ENCODE peak calls at places on chromosome X, in seven cellular contexts. One of them, this sample, is unnamed.

GRCh38 chrX:69027181-69028005 is 137.9 kb downstream of the PJA1 start:
- DNase-seq in epithelial cell of esophagus: peak
- DNase-seq in NCI-H1417 treated with DMSO at 0.1 percent for 48 hours: no peak
- DNase-seq in stimulated activated CD4-positive, alpha-beta T cell treated with anti-CD3 and anti-CD28 coated beads, TNF-alpha, amount 100 ng/mL, for 48 hours: no peak
- DNase-seq in activated CD4-positive, alpha-beta T cell treated with anti-CD3 and anti-CD28 coated beads, Interleukin-2, amount 10 ng/mL, durations not matched to agents 7 days and 5 days: no peak
- DNase-seq in NCI-H2171: no peak
- DNase-seq in hippocampal formation: no peak
- DNase-seq in this sample: no peak

GRCh38 chrX:80808854-80809493 is 703 bp downstream of the BRWD3 start:
- DNase-seq in epithelial cell of esophagus: peak
- DNase-seq in NCI-H1417 treated with DMSO at 0.1 percent for 48 hours: no peak
- DNase-seq in stimulated activated CD4-positive, alpha-beta T cell treated with anti-CD3 and anti-CD28 coated beads, TNF-alpha, amount 100 ng/mL, for 48 hours: no peak
- DNase-seq in activated CD4-positive, alpha-beta T cell treated with anti-CD3 and anti-CD28 coated beads, Interleukin-2, amount 10 ng/mL, durations not matched to agents 7 days and 5 days: peak
- DNase-seq in NCI-H2171: peak
- DNase-seq in hippocampal formation: no peak
- DNase-seq in this sample: no peak

GRCh38 chrX:9912341-9912740 is 54.8 kb upstream of the CLDN34 start:
- DNase-seq in epithelial cell of esophagus: peak
- DNase-seq in NCI-H1417 treated with DMSO at 0.1 percent for 48 hours: no peak
- DNase-seq in stimulated activated CD4-positive, alpha-beta T cell treated with anti-CD3 and anti-CD28 coated beads, TNF-alpha, amount 100 ng/mL, for 48 hours: no peak
- DNase-seq in activated CD4-positive, alpha-beta T cell treated with anti-CD3 and anti-CD28 coated beads, Interleukin-2, amount 10 ng/mL, durations not matched to agents 7 days and 5 days: no peak
- DNase-seq in NCI-H2171: peak
- DNase-seq in hippocampal formation: no peak
- DNase-seq in this sample: no peak

GRCh38 chrX:100797359-100797758 is 22.8 kb upstream of the CSTF2 start:
- DNase-seq in epithelial cell of esophagus: no peak
- DNase-seq in NCI-H1417 treated with DMSO at 0.1 percent for 48 hours: no peak
- DNase-seq in stimulated activated CD4-positive, alpha-beta T cell treated with anti-CD3 and anti-CD28 coated beads, TNF-alpha, amount 100 ng/mL, for 48 hours: no peak
- DNase-seq in activated CD4-positive, alpha-beta T cell treated with anti-CD3 and anti-CD28 coated beads, Interleukin-2, amount 10 ng/mL, durations not matched to agents 7 days and 5 days: no peak
- DNase-seq in NCI-H2171: no peak
- DNase-seq in hippocampal formation: no peak
- DNase-seq in this sample: no peak

GRCh38 chrX:30246769-30247489 is at the start of gene MAGEB1:
- DNase-seq in epithelial cell of esophagus: no peak
- DNase-seq in NCI-H1417 treated with DMSO at 0.1 percent for 48 hours: no peak
- DNase-seq in stimulated activated CD4-positive, alpha-beta T cell treated with anti-CD3 and anti-CD28 coated beads, TNF-alpha, amount 100 ng/mL, for 48 hours: no peak
- DNase-seq in activated CD4-positive, alpha-beta T cell treated with anti-CD3 and anti-CD28 coated beads, Interleukin-2, amount 10 ng/mL, durations not matched to agents 7 days and 5 days: no peak
- DNase-seq in NCI-H2171: no peak
- DNase-seq in hippocampal formation: no peak
- DNase-seq in this sample: no peak

GRCh38 chrX:78035061-78035460 is 65.6 kb upstream of the PGAM4 start:
- DNase-seq in epithelial cell of esophagus: no peak
- DNase-seq in NCI-H1417 treated with DMSO at 0.1 percent for 48 hours: no peak
- DNase-seq in stimulated activated CD4-positive, alpha-beta T cell treated with anti-CD3 and anti-CD28 coated beads, TNF-alpha, amount 100 ng/mL, for 48 hours: no peak
- DNase-seq in activated CD4-positive, alpha-beta T cell treated with anti-CD3 and anti-CD28 coated beads, Interleukin-2, amount 10 ng/mL, durations not matched to agents 7 days and 5 days: no peak
- DNase-seq in NCI-H2171: no peak
- DNase-seq in hippocampal formation: no peak
- DNase-seq in this sample: no peak

GRCh38 chrX:13014111-13015094 is 30.0 kb downstream of the FAM9C start:
- DNase-seq in epithelial cell of esophagus: peak
- DNase-seq in NCI-H1417 treated with DMSO at 0.1 percent for 48 hours: no peak
- DNase-seq in stimulated activated CD4-positive, alpha-beta T cell treated with anti-CD3 and anti-CD28 coated beads, TNF-alpha, amount 100 ng/mL, for 48 hours: no peak
- DNase-seq in activated CD4-positive, alpha-beta T cell treated with anti-CD3 and anti-CD28 coated beads, Interleukin-2, amount 10 ng/mL, durations not matched to agents 7 days and 5 days: no peak
- DNase-seq in NCI-H2171: no peak
- DNase-seq in hippocampal formation: no peak
- DNase-seq in this sample: no peak

GRCh38 chrX:115226929-115227328 is 7.0 kb downstream of the LRCH2 start:
- DNase-seq in epithelial cell of esophagus: peak
- DNase-seq in NCI-H1417 treated with DMSO at 0.1 percent for 48 hours: peak
- DNase-seq in stimulated activated CD4-positive, alpha-beta T cell treated with anti-CD3 and anti-CD28 coated beads, TNF-alpha, amount 100 ng/mL, for 48 hours: no peak
- DNase-seq in activated CD4-positive, alpha-beta T cell treated with anti-CD3 and anti-CD28 coated beads, Interleukin-2, amount 10 ng/mL, durations not matched to agents 7 days and 5 days: no peak
- DNase-seq in NCI-H2171: peak
- DNase-seq in hippocampal formation: no peak
- DNase-seq in this sample: peak

GRCh38 chrX:138886769-138887168 is 175.3 kb upstream of the FGF13 start:
- DNase-seq in epithelial cell of esophagus: peak
- DNase-seq in NCI-H1417 treated with DMSO at 0.1 percent for 48 hours: no peak
- DNase-seq in stimulated activated CD4-positive, alpha-beta T cell treated with anti-CD3 and anti-CD28 coated beads, TNF-alpha, amount 100 ng/mL, for 48 hours: no peak
- DNase-seq in activated CD4-positive, alpha-beta T cell treated with anti-CD3 and anti-CD28 coated beads, Interleukin-2, amount 10 ng/mL, durations not matched to agents 7 days and 5 days: no peak
- DNase-seq in NCI-H2171: no peak
- DNase-seq in hippocampal formation: no peak
- DNase-seq in this sample: peak

GRCh38 chrX:133645977-133646750 is 230.9 kb upstream of the GPC4 start:
- DNase-seq in epithelial cell of esophagus: peak
- DNase-seq in NCI-H1417 treated with DMSO at 0.1 percent for 48 hours: no peak
- DNase-seq in stimulated activated CD4-positive, alpha-beta T cell treated with anti-CD3 and anti-CD28 coated beads, TNF-alpha, amount 100 ng/mL, for 48 hours: no peak
- DNase-seq in activated CD4-positive, alpha-beta T cell treated with anti-CD3 and anti-CD28 coated beads, Interleukin-2, amount 10 ng/mL, durations not matched to agents 7 days and 5 days: no peak
- DNase-seq in NCI-H2171: no peak
- DNase-seq in hippocampal formation: no peak
- DNase-seq in this sample: no peak

GRCh38 chrX:56733459-56734046 is 4.5 kb downstream of the NBDY start:
- DNase-seq in epithelial cell of esophagus: peak
- DNase-seq in NCI-H1417 treated with DMSO at 0.1 percent for 48 hours: no peak
- DNase-seq in stimulated activated CD4-positive, alpha-beta T cell treated with anti-CD3 and anti-CD28 coated beads, TNF-alpha, amount 100 ng/mL, for 48 hours: no peak
- DNase-seq in activated CD4-positive, alpha-beta T cell treated with anti-CD3 and anti-CD28 coated beads, Interleukin-2, amount 10 ng/mL, durations not matched to agents 7 days and 5 days: peak
- DNase-seq in NCI-H2171: no peak
- DNase-seq in hippocampal formation: peak
- DNase-seq in this sample: peak

GRCh38 chrX:15606064-15606590 is 5.4 kb upstream of the ACE2 start:
- DNase-seq in epithelial cell of esophagus: no peak
- DNase-seq in NCI-H1417 treated with DMSO at 0.1 percent for 48 hours: no peak
- DNase-seq in stimulated activated CD4-positive, alpha-beta T cell treated with anti-CD3 and anti-CD28 coated beads, TNF-alpha, amount 100 ng/mL, for 48 hours: no peak
- DNase-seq in activated CD4-positive, alpha-beta T cell treated with anti-CD3 and anti-CD28 coated beads, Interleukin-2, amount 10 ng/mL, durations not matched to agents 7 days and 5 days: no peak
- DNase-seq in NCI-H2171: no peak
- DNase-seq in hippocampal formation: no peak
- DNase-seq in this sample: no peak

GRCh38 chrX:118495958-118496762 is 545 bp downstream of the DOCK11 start:
- DNase-seq in epithelial cell of esophagus: peak
- DNase-seq in NCI-H1417 treated with DMSO at 0.1 percent for 48 hours: no peak
- DNase-seq in stimulated activated CD4-positive, alpha-beta T cell treated with anti-CD3 and anti-CD28 coated beads, TNF-alpha, amount 100 ng/mL, for 48 hours: peak
- DNase-seq in activated CD4-positive, alpha-beta T cell treated with anti-CD3 and anti-CD28 coated beads, Interleukin-2, amount 10 ng/mL, durations not matched to agents 7 days and 5 days: peak
- DNase-seq in NCI-H2171: no peak
- DNase-seq in hippocampal formation: no peak
- DNase-seq in this sample: peak

GRCh38 chrX:146259207-146259606 is 441.6 kb downstream of the SLITRK2 start:
- DNase-seq in epithelial cell of esophagus: no peak
- DNase-seq in NCI-H1417 treated with DMSO at 0.1 percent for 48 hours: no peak
- DNase-seq in stimulated activated CD4-positive, alpha-beta T cell treated with anti-CD3 and anti-CD28 coated beads, TNF-alpha, amount 100 ng/mL, for 48 hours: no peak
- DNase-seq in activated CD4-positive, alpha-beta T cell treated with anti-CD3 and anti-CD28 coated beads, Interleukin-2, amount 10 ng/mL, durations not matched to agents 7 days and 5 days: no peak
- DNase-seq in NCI-H2171: no peak
- DNase-seq in hippocampal formation: no peak
- DNase-seq in this sample: no peak

GRCh38 chrX:5163663-5164062 is 1065.0 kb downstream of the NLGN4X start:
- DNase-seq in epithelial cell of esophagus: no peak
- DNase-seq in NCI-H1417 treated with DMSO at 0.1 percent for 48 hours: no peak
- DNase-seq in stimulated activated CD4-positive, alpha-beta T cell treated with anti-CD3 and anti-CD28 coated beads, TNF-alpha, amount 100 ng/mL, for 48 hours: no peak
- DNase-seq in activated CD4-positive, alpha-beta T cell treated with anti-CD3 and anti-CD28 coated beads, Interleukin-2, amount 10 ng/mL, durations not matched to agents 7 days and 5 days: no peak
- DNase-seq in NCI-H2171: no peak
- DNase-seq in hippocampal formation: no peak
- DNase-seq in this sample: no peak

GRCh38 chrX:57516491-57516890 is 75.3 kb upstream of the ZXDB start:
- DNase-seq in epithelial cell of esophagus: no peak
- DNase-seq in NCI-H1417 treated with DMSO at 0.1 percent for 48 hours: no peak
- DNase-seq in stimulated activated CD4-positive, alpha-beta T cell treated with anti-CD3 and anti-CD28 coated beads, TNF-alpha, amount 100 ng/mL, for 48 hours: no peak
- DNase-seq in activated CD4-positive, alpha-beta T cell treated with anti-CD3 and anti-CD28 coated beads, Interleukin-2, amount 10 ng/mL, durations not matched to agents 7 days and 5 days: no peak
- DNase-seq in NCI-H2171: no peak
- DNase-seq in hippocampal formation: no peak
- DNase-seq in this sample: no peak

GRCh38 chrX:119784747-119785446 is 6.5 kb downstream of the RPL39 start:
- DNase-seq in epithelial cell of esophagus: peak
- DNase-seq in NCI-H1417 treated with DMSO at 0.1 percent for 48 hours: no peak
- DNase-seq in stimulated activated CD4-positive, alpha-beta T cell treated with anti-CD3 and anti-CD28 coated beads, TNF-alpha, amount 100 ng/mL, for 48 hours: no peak
- DNase-seq in activated CD4-positive, alpha-beta T cell treated with anti-CD3 and anti-CD28 coated beads, Interleukin-2, amount 10 ng/mL, durations not matched to agents 7 days and 5 days: peak
- DNase-seq in NCI-H2171: no peak
- DNase-seq in hippocampal formation: no peak
- DNase-seq in this sample: no peak

GRCh38 chrX:152588206-152588605 is 49.5 kb upstream of the GABRQ start:
- DNase-seq in epithelial cell of esophagus: no peak
- DNase-seq in NCI-H1417 treated with DMSO at 0.1 percent for 48 hours: no peak
- DNase-seq in stimulated activated CD4-positive, alpha-beta T cell treated with anti-CD3 and anti-CD28 coated beads, TNF-alpha, amount 100 ng/mL, for 48 hours: no peak
- DNase-seq in activated CD4-positive, alpha-beta T cell treated with anti-CD3 and anti-CD28 coated beads, Interleukin-2, amount 10 ng/mL, durations not matched to agents 7 days and 5 days: no peak
- DNase-seq in NCI-H2171: no peak
- DNase-seq in hippocampal formation: no peak
- DNase-seq in this sample: no peak

GRCh38 chrX:87376896-87377295 is 140.7 kb upstream of the KLHL4 start:
- DNase-seq in epithelial cell of esophagus: no peak
- DNase-seq in NCI-H1417 treated with DMSO at 0.1 percent for 48 hours: no peak
- DNase-seq in stimulated activated CD4-positive, alpha-beta T cell treated with anti-CD3 and anti-CD28 coated beads, TNF-alpha, amount 100 ng/mL, for 48 hours: no peak
- DNase-seq in activated CD4-positive, alpha-beta T cell treated with anti-CD3 and anti-CD28 coated beads, Interleukin-2, amount 10 ng/mL, durations not matched to agents 7 days and 5 days: no peak
- DNase-seq in NCI-H2171: no peak
- DNase-seq in hippocampal formation: no peak
- DNase-seq in this sample: no peak

GRCh38 chrX:46330981-46331380 is 214.2 kb downstream of the ZNF674 start:
- DNase-seq in epithelial cell of esophagus: peak
- DNase-seq in NCI-H1417 treated with DMSO at 0.1 percent for 48 hours: no peak
- DNase-seq in stimulated activated CD4-positive, alpha-beta T cell treated with anti-CD3 and anti-CD28 coated beads, TNF-alpha, amount 100 ng/mL, for 48 hours: no peak
- DNase-seq in activated CD4-positive, alpha-beta T cell treated with anti-CD3 and anti-CD28 coated beads, Interleukin-2, amount 10 ng/mL, durations not matched to agents 7 days and 5 days: no peak
- DNase-seq in NCI-H2171: no peak
- DNase-seq in hippocampal formation: no peak
- DNase-seq in this sample: no peak

GRCh38 chrX:136725446-136726104 is 55.2 kb downstream of the ARHGEF6 start:
- DNase-seq in epithelial cell of esophagus: peak
- DNase-seq in NCI-H1417 treated with DMSO at 0.1 percent for 48 hours: no peak
- DNase-seq in stimulated activated CD4-positive, alpha-beta T cell treated with anti-CD3 and anti-CD28 coated beads, TNF-alpha, amount 100 ng/mL, for 48 hours: no peak
- DNase-seq in activated CD4-positive, alpha-beta T cell treated with anti-CD3 and anti-CD28 coated beads, Interleukin-2, amount 10 ng/mL, durations not matched to agents 7 days and 5 days: no peak
- DNase-seq in NCI-H2171: no peak
- DNase-seq in hippocampal formation: no peak
- DNase-seq in this sample: no peak

GRCh38 chrX:25726539-25726938 is 411.6 kb upstream of the MAGEB18 start:
- DNase-seq in epithelial cell of esophagus: peak
- DNase-seq in NCI-H1417 treated with DMSO at 0.1 percent for 48 hours: no peak
- DNase-seq in stimulated activated CD4-positive, alpha-beta T cell treated with anti-CD3 and anti-CD28 coated beads, TNF-alpha, amount 100 ng/mL, for 48 hours: no peak
- DNase-seq in activated CD4-positive, alpha-beta T cell treated with anti-CD3 and anti-CD28 coated beads, Interleukin-2, amount 10 ng/mL, durations not matched to agents 7 days and 5 days: no peak
- DNase-seq in NCI-H2171: no peak
- DNase-seq in hippocampal formation: no peak
- DNase-seq in this sample: no peak

GRCh38 chrX:2145672-2146412 is 354.9 kb downstream of the DHRSX start:
- DNase-seq in epithelial cell of esophagus: no peak
- DNase-seq in NCI-H1417 treated with DMSO at 0.1 percent for 48 hours: no peak
- DNase-seq in stimulated activated CD4-positive, alpha-beta T cell treated with anti-CD3 and anti-CD28 coated beads, TNF-alpha, amount 100 ng/mL, for 48 hours: no peak
- DNase-seq in activated CD4-positive, alpha-beta T cell treated with anti-CD3 and anti-CD28 coated beads, Interleukin-2, amount 10 ng/mL, durations not matched to agents 7 days and 5 days: no peak
- DNase-seq in NCI-H2171: no peak
- DNase-seq in hippocampal formation: no peak
- DNase-seq in this sample: no peak

GRCh38 chrX:71253253-71254091 is 468 bp downstream of the ZMYM3 start:
- DNase-seq in epithelial cell of esophagus: peak
- DNase-seq in NCI-H1417 treated with DMSO at 0.1 percent for 48 hours: no peak
- DNase-seq in stimulated activated CD4-positive, alpha-beta T cell treated with anti-CD3 and anti-CD28 coated beads, TNF-alpha, amount 100 ng/mL, for 48 hours: no peak
- DNase-seq in activated CD4-positive, alpha-beta T cell treated with anti-CD3 and anti-CD28 coated beads, Interleukin-2, amount 10 ng/mL, durations not matched to agents 7 days and 5 days: peak
- DNase-seq in NCI-H2171: no peak
- DNase-seq in hippocampal formation: no peak
- DNase-seq in this sample: peak

GRCh38 chrX:39930777-39931553 is 166.8 kb downstream of the BCOR start:
- DNase-seq in epithelial cell of esophagus: no peak
- DNase-seq in NCI-H1417 treated with DMSO at 0.1 percent for 48 hours: no peak
- DNase-seq in stimulated activated CD4-positive, alpha-beta T cell treated with anti-CD3 and anti-CD28 coated beads, TNF-alpha, amount 100 ng/mL, for 48 hours: no peak
- DNase-seq in activated CD4-positive, alpha-beta T cell treated with anti-CD3 and anti-CD28 coated beads, Interleukin-2, amount 10 ng/mL, durations not matched to agents 7 days and 5 days: no peak
- DNase-seq in NCI-H2171: no peak
- DNase-seq in hippocampal formation: no peak
- DNase-seq in this sample: no peak

GRCh38 chrX:40734956-40735317 is 405 bp downstream of the MED14 start:
- DNase-seq in epithelial cell of esophagus: peak
- DNase-seq in NCI-H1417 treated with DMSO at 0.1 percent for 48 hours: no peak
- DNase-seq in stimulated activated CD4-positive, alpha-beta T cell treated with anti-CD3 and anti-CD28 coated beads, TNF-alpha, amount 100 ng/mL, for 48 hours: no peak
- DNase-seq in activated CD4-positive, alpha-beta T cell treated with anti-CD3 and anti-CD28 coated beads, Interleukin-2, amount 10 ng/mL, durations not matched to agents 7 days and 5 days: peak
- DNase-seq in NCI-H2171: peak
- DNase-seq in hippocampal formation: no peak
- DNase-seq in this sample: no peak

GRCh38 chrX:36804066-36804465 is 204.1 kb upstream of the FAM47C start:
- DNase-seq in epithelial cell of esophagus: no peak
- DNase-seq in NCI-H1417 treated with DMSO at 0.1 percent for 48 hours: no peak
- DNase-seq in stimulated activated CD4-positive, alpha-beta T cell treated with anti-CD3 and anti-CD28 coated beads, TNF-alpha, amount 100 ng/mL, for 48 hours: no peak
- DNase-seq in activated CD4-positive, alpha-beta T cell treated with anti-CD3 and anti-CD28 coated beads, Interleukin-2, amount 10 ng/mL, durations not matched to agents 7 days and 5 days: no peak
- DNase-seq in NCI-H2171: no peak
- DNase-seq in hippocampal formation: no peak
- DNase-seq in this sample: no peak

GRCh38 chrX:19990225-19990518 is 689 bp downstream of the BCLAF3 start:
- DNase-seq in epithelial cell of esophagus: no peak
- DNase-seq in NCI-H1417 treated with DMSO at 0.1 percent for 48 hours: no peak
- DNase-seq in stimulated activated CD4-positive, alpha-beta T cell treated with anti-CD3 and anti-CD28 coated beads, TNF-alpha, amount 100 ng/mL, for 48 hours: no peak
- DNase-seq in activated CD4-positive, alpha-beta T cell treated with anti-CD3 and anti-CD28 coated beads, Interleukin-2, amount 10 ng/mL, durations not matched to agents 7 days and 5 days: peak
- DNase-seq in NCI-H2171: no peak
- DNase-seq in hippocampal formation: no peak
- DNase-seq in this sample: no peak

GRCh38 chrX:123884809-123885408 is 25.1 kb downstream of the XIAP start:
- DNase-seq in epithelial cell of esophagus: peak
- DNase-seq in NCI-H1417 treated with DMSO at 0.1 percent for 48 hours: peak
- DNase-seq in stimulated activated CD4-positive, alpha-beta T cell treated with anti-CD3 and anti-CD28 coated beads, TNF-alpha, amount 100 ng/mL, for 48 hours: no peak
- DNase-seq in activated CD4-positive, alpha-beta T cell treated with anti-CD3 and anti-CD28 coated beads, Interleukin-2, amount 10 ng/mL, durations not matched to agents 7 days and 5 days: peak
- DNase-seq in NCI-H2171: peak
- DNase-seq in hippocampal formation: peak
- DNase-seq in this sample: peak

GRCh38 chrX:118513120-118513899 is 17.7 kb downstream of the DOCK11 start:
- DNase-seq in epithelial cell of esophagus: no peak
- DNase-seq in NCI-H1417 treated with DMSO at 0.1 percent for 48 hours: no peak
- DNase-seq in stimulated activated CD4-positive, alpha-beta T cell treated with anti-CD3 and anti-CD28 coated beads, TNF-alpha, amount 100 ng/mL, for 48 hours: no peak
- DNase-seq in activated CD4-positive, alpha-beta T cell treated with anti-CD3 and anti-CD28 coated beads, Interleukin-2, amount 10 ng/mL, durations not matched to agents 7 days and 5 days: no peak
- DNase-seq in NCI-H2171: no peak
- DNase-seq in hippocampal formation: no peak
- DNase-seq in this sample: no peak

GRCh38 chrX:39819921-39820849 is 277.6 kb downstream of the BCOR start:
- DNase-seq in epithelial cell of esophagus: no peak
- DNase-seq in NCI-H1417 treated with DMSO at 0.1 percent for 48 hours: no peak
- DNase-seq in stimulated activated CD4-positive, alpha-beta T cell treated with anti-CD3 and anti-CD28 coated beads, TNF-alpha, amount 100 ng/mL, for 48 hours: no peak
- DNase-seq in activated CD4-positive, alpha-beta T cell treated with anti-CD3 and anti-CD28 coated beads, Interleukin-2, amount 10 ng/mL, durations not matched to agents 7 days and 5 days: no peak
- DNase-seq in NCI-H2171: peak
- DNase-seq in hippocampal formation: no peak
- DNase-seq in this sample: no peak

GRCh38 chrX:74537011-74537390 is 77.4 kb downstream of the RLIM start:
- DNase-seq in epithelial cell of esophagus: no peak
- DNase-seq in NCI-H1417 treated with DMSO at 0.1 percent for 48 hours: no peak
- DNase-seq in stimulated activated CD4-positive, alpha-beta T cell treated with anti-CD3 and anti-CD28 coated beads, TNF-alpha, amount 100 ng/mL, for 48 hours: no peak
- DNase-seq in activated CD4-positive, alpha-beta T cell treated with anti-CD3 and anti-CD28 coated beads, Interleukin-2, amount 10 ng/mL, durations not matched to agents 7 days and 5 days: no peak
- DNase-seq in NCI-H2171: no peak
- DNase-seq in hippocampal formation: no peak
- DNase-seq in this sample: no peak

GRCh38 chrX:154779261-154779660 is 16.6 kb downstream of the DKC1 start:
- DNase-seq in epithelial cell of esophagus: peak
- DNase-seq in NCI-H1417 treated with DMSO at 0.1 percent for 48 hours: no peak
- DNase-seq in stimulated activated CD4-positive, alpha-beta T cell treated with anti-CD3 and anti-CD28 coated beads, TNF-alpha, amount 100 ng/mL, for 48 hours: no peak
- DNase-seq in activated CD4-positive, alpha-beta T cell treated with anti-CD3 and anti-CD28 coated beads, Interleukin-2, amount 10 ng/mL, durations not matched to agents 7 days and 5 days: no peak
- DNase-seq in NCI-H2171: no peak
- DNase-seq in hippocampal formation: no peak
- DNase-seq in this sample: no peak

GRCh38 chrX:136094962-136095361 is 52.4 kb upstream of the FHL1 start:
- DNase-seq in epithelial cell of esophagus: peak
- DNase-seq in NCI-H1417 treated with DMSO at 0.1 percent for 48 hours: no peak
- DNase-seq in stimulated activated CD4-positive, alpha-beta T cell treated with anti-CD3 and anti-CD28 coated beads, TNF-alpha, amount 100 ng/mL, for 48 hours: no peak
- DNase-seq in activated CD4-positive, alpha-beta T cell treated with anti-CD3 and anti-CD28 coated beads, Interleukin-2, amount 10 ng/mL, durations not matched to agents 7 days and 5 days: no peak
- DNase-seq in NCI-H2171: no peak
- DNase-seq in hippocampal formation: no peak
- DNase-seq in this sample: no peak

GRCh38 chrX:23327104-23327503 is 7.5 kb upstream of the PTCHD1 start:
- DNase-seq in epithelial cell of esophagus: peak
- DNase-seq in NCI-H1417 treated with DMSO at 0.1 percent for 48 hours: no peak
- DNase-seq in stimulated activated CD4-positive, alpha-beta T cell treated with anti-CD3 and anti-CD28 coated beads, TNF-alpha, amount 100 ng/mL, for 48 hours: no peak
- DNase-seq in activated CD4-positive, alpha-beta T cell treated with anti-CD3 and anti-CD28 coated beads, Interleukin-2, amount 10 ng/mL, durations not matched to agents 7 days and 5 days: no peak
- DNase-seq in NCI-H2171: no peak
- DNase-seq in hippocampal formation: no peak
- DNase-seq in this sample: no peak

GRCh38 chrX:31516492-31516891 is 444.7 kb upstream of the FTHL17 start:
- DNase-seq in epithelial cell of esophagus: no peak
- DNase-seq in NCI-H1417 treated with DMSO at 0.1 percent for 48 hours: no peak
- DNase-seq in stimulated activated CD4-positive, alpha-beta T cell treated with anti-CD3 and anti-CD28 coated beads, TNF-alpha, amount 100 ng/mL, for 48 hours: no peak
- DNase-seq in activated CD4-positive, alpha-beta T cell treated with anti-CD3 and anti-CD28 coated beads, Interleukin-2, amount 10 ng/mL, durations not matched to agents 7 days and 5 days: no peak
- DNase-seq in NCI-H2171: no peak
- DNase-seq in hippocampal formation: no peak
- DNase-seq in this sample: no peak

GRCh38 chrX:40012039-40012799 is 85.5 kb downstream of the BCOR start:
- DNase-seq in epithelial cell of esophagus: peak
- DNase-seq in NCI-H1417 treated with DMSO at 0.1 percent for 48 hours: no peak
- DNase-seq in stimulated activated CD4-positive, alpha-beta T cell treated with anti-CD3 and anti-CD28 coated beads, TNF-alpha, amount 100 ng/mL, for 48 hours: no peak
- DNase-seq in activated CD4-positive, alpha-beta T cell treated with anti-CD3 and anti-CD28 coated beads, Interleukin-2, amount 10 ng/mL, durations not matched to agents 7 days and 5 days: no peak
- DNase-seq in NCI-H2171: no peak
- DNase-seq in hippocampal formation: no peak
- DNase-seq in this sample: no peak

GRCh38 chrX:83759872-83760271 is 101.1 kb upstream of the CYLC1 start:
- DNase-seq in epithelial cell of esophagus: peak
- DNase-seq in NCI-H1417 treated with DMSO at 0.1 percent for 48 hours: no peak
- DNase-seq in stimulated activated CD4-positive, alpha-beta T cell treated with anti-CD3 and anti-CD28 coated beads, TNF-alpha, amount 100 ng/mL, for 48 hours: no peak
- DNase-seq in activated CD4-positive, alpha-beta T cell treated with anti-CD3 and anti-CD28 coated beads, Interleukin-2, amount 10 ng/mL, durations not matched to agents 7 days and 5 days: no peak
- DNase-seq in NCI-H2171: no peak
- DNase-seq in hippocampal formation: peak
- DNase-seq in this sample: no peak

This sample was measured in NCI-H1930.